ENCODE peak calls at places on chromosomes 4 and X, in eight cellular contexts. Q is GM12865; F is GM23248; S is prostate gland; L is cardiac muscle cell; C is colonic mucosa; B is CD4-positive, CD25-positive, alpha-beta regulatory T cell; H is kidney. M is an unnamed sample.

GRCh38 chr4:25299476-25300203 is 12.9 kb upstream of the ZCCHC4 start:
- DNase-seq in H (no peak), Q (no peak), L (no peak), F (no peak), B (no peak), C (peak; percentile 74), S (peak; percentile 91), M (no peak)

GRCh38 chrX:47751670-47752069 is 85.0 kb upstream of the ZNF81 start:
- DNase-seq in H (no peak), C (peak; percentile 32), F (peak; percentile 62), S (no peak), B (peak; percentile 38), L (peak; percentile 60), Q (peak; percentile 27), M (no peak)

GRCh38 chrX:137033774-137034507 is at the start of gene GPR101:
- DNase-seq in Q (no peak), S (no peak), C (no peak), B (peak; percentile 16), F (peak; percentile 13), L (no peak), H (no peak), M (no peak)

GRCh38 chr4:188439641-188440311 is 300.5 kb downstream of the TRIML1 start:
- DNase-seq in S (peak; percentile 51), H (no peak), C (no peak), Q (no peak), F (peak; percentile 2), L (peak; percentile 13), B (no peak), M (no peak)

GRCh38 chrX:1165535-1166196 is 46.8 kb downstream of the CRLF2 start:
- DNase-seq in Q (peak; percentile 51), H (no peak), S (no peak), L (peak; percentile 9), F (peak; percentile 33), B (peak; percentile 50), C (no peak), M (no peak)

GRCh38 chr4:3291969-3292570 is 751 bp upstream of the RGS12 start:
- DNase-seq in B (peak; percentile 26), C (peak; percentile 78), L (peak; percentile 42), S (peak; percentile 69), H (peak; percentile 90), Q (no peak), F (peak; percentile 80), M (peak; percentile 86)

GRCh38 chr4:2837110-2837903 is 6.3 kb upstream of the ADD1 start:
- DNase-seq in L (no peak), C (no peak), S (no peak), F (no peak), H (peak; percentile 72), B (no peak), Q (peak; percentile 1), M (no peak)

GRCh38 chrX:39618178-39618577 is 479.6 kb downstream of the BCOR start:
- DNase-seq in Q (no peak), F (no peak), L (no peak), H (no peak), C (no peak), S (no peak), B (no peak), M (no peak)

GRCh38 chr4:76585897-76586360 is 150.9 kb downstream of the SHROOM3 start:
- DNase-seq in C (peak; percentile 95), Q (peak; percentile 84), S (peak; percentile 95), L (peak; percentile 54), F (peak; percentile 53), B (peak; percentile 2), H (peak; percentile 94), M (no peak)

GRCh38 chr4:172666711-172667368 is 501.8 kb upstream of the GALNT7 start:
- DNase-seq in H (no peak), S (no peak), L (no peak), B (no peak), F (peak; percentile 41), C (no peak), Q (peak; percentile 24), M (no peak)

GRCh38 chrX:47321978-47322377 is 48.4 kb upstream of the ZNF157 start:
- DNase-seq in C (no peak), Q (no peak), S (no peak), L (no peak), B (no peak), H (no peak), F (no peak), M (no peak)

GRCh38 chrX:133415276-133416105 is at the start of gene GPC4:
- DNase-seq in F (peak; percentile 57), H (peak; percentile 90), S (peak; percentile 56), B (no peak), L (peak; percentile 38), C (peak; percentile 73), Q (no peak), M (peak; percentile 79)

GRCh38 chrX:136207546-136207945 is 43.7 kb downstream of the MAP7D3 start:
- DNase-seq in B (no peak), S (no peak), Q (no peak), L (no peak), H (no peak), C (no peak), F (no peak), M (no peak)

GRCh38 chr4:78200949-78201348 is 143.8 kb downstream of the FRAS1 start:
- DNase-seq in C (no peak), L (no peak), S (no peak), H (no peak), Q (no peak), F (no peak), B (no peak), M (no peak)
- H3K4me3 ChIP-seq in C (no peak overlapping the region), L (no peak overlapping the region), S (no peak overlapping the region), H (no peak overlapping the region), Q (no peak overlapping the region), F (no peak overlapping the region), B (no peak overlapping the region), M (no peak overlapping the region)

GRCh38 chrX:72181178-72182125 is at the start of gene PIN4:
- DNase-seq in S (peak; percentile 90), L (peak; percentile 97), C (peak; percentile 93), H (peak; percentile 94), F (peak; percentile 92), B (peak; percentile 94), Q (peak; percentile 96), M (peak; percentile 89)

GRCh38 chrX:72180539-72180938 is 1.0 kb upstream of the PIN4 start:
- DNase-seq in Q (no peak), S (no peak), B (peak; percentile 4), H (no peak), L (peak; percentile 0), F (no peak), C (no peak), M (no peak)

DNA sequence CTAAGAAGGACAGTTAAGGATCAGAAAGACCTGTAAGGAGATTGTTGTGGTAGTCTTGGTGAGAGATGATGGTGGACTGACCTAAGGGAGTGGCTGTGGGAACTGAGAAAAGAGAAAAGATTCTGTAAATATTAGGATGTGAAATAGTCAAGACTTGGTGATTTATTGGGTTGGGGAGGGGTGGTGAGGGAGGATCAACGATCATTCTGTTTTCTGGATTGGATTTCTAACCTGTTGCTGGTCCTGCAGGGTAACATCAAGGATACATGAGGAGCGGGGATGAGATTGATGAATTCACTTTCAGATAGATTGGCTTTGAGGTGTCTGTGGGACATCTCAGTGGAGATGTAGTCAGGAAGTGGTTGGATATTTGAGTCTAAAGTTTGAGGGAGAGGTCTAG is 1.4 kb downstream of the PIN4 start:
- DNase-seq in S (no peak), Q (no peak), B (no peak), L (no peak), F (no peak), H (no peak), C (no peak), M (no peak)
- H3K4me3 ChIP-seq in S (no peak overlapping the region), Q (peak overlapping the region; percentile 89), B (no peak overlapping the region), L (no peak overlapping the region), F (peak overlapping the region; percentile 90), H (peak overlapping the region; percentile 93), C (no peak overlapping the region), M (peak overlapping the region; percentile 72)

DNA sequence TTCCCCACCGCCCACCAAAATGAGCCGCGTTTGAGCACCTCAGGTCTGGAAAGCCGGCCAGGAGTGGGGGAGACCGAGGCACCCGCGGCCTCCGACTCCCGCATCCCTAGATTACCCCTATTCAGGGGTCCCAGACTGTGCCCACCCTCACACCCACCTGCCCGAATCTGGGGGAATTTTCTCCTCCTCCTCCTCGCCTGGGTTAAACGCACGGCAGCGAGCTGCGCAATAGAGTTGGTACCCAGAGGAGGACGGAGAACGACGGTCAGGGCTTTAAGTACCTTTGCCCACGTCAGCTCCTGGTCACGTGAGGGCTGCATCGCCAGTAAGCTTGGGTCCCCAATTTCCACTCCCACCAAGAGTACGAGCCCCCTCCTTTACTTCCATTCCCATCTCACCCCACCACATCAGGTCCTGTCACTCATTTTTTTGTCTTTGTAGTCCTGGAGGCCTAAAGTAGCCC is at the start of gene ARMCX2:
- DNase-seq in L (peak; percentile 72), C (peak; percentile 37), Q (peak; percentile 63), S (peak; percentile 45), B (no peak), F (peak; percentile 79), H (peak; percentile 84), M (no peak)
- H3K4me3 ChIP-seq in L (peak within 1 kb of the TSS; percentile 60), C (peak within 1 kb of the TSS; percentile 42), Q (peak within 1 kb of the TSS; percentile 79), S (peak within 1 kb of the TSS; percentile 47), B (peak within 1 kb of the TSS; percentile 61), F (peak within 1 kb of the TSS; percentile 92), H (peak within 1 kb of the TSS; percentile 80), M (peak within 1 kb of the TSS; percentile 70)

GRCh38 chr4:37903901-37904300 is 13.0 kb downstream of the TBC1D1 start:
- DNase-seq in Q (no peak), H (no peak), F (no peak), C (no peak), B (no peak), S (no peak), L (no peak), M (no peak)

GRCh38 chr4:37904824-37905223 is 13.9 kb downstream of the TBC1D1 start:
- DNase-seq in F (no peak), S (no peak), H (no peak), B (no peak), Q (no peak), C (no peak), L (no peak), M (no peak)

GRCh38 chr4:37909690-37910486 is 19.0 kb downstream of the TBC1D1 start:
- DNase-seq in H (no peak), B (no peak), C (no peak), F (no peak), L (no peak), S (no peak), Q (no peak), M (no peak)

GRCh38 chr4:37905526-37906169 is 14.8 kb downstream of the TBC1D1 start:
- DNase-seq in F (no peak), B (no peak), C (no peak), Q (no peak), H (no peak), S (no peak), L (no peak), M (no peak)

DNA sequence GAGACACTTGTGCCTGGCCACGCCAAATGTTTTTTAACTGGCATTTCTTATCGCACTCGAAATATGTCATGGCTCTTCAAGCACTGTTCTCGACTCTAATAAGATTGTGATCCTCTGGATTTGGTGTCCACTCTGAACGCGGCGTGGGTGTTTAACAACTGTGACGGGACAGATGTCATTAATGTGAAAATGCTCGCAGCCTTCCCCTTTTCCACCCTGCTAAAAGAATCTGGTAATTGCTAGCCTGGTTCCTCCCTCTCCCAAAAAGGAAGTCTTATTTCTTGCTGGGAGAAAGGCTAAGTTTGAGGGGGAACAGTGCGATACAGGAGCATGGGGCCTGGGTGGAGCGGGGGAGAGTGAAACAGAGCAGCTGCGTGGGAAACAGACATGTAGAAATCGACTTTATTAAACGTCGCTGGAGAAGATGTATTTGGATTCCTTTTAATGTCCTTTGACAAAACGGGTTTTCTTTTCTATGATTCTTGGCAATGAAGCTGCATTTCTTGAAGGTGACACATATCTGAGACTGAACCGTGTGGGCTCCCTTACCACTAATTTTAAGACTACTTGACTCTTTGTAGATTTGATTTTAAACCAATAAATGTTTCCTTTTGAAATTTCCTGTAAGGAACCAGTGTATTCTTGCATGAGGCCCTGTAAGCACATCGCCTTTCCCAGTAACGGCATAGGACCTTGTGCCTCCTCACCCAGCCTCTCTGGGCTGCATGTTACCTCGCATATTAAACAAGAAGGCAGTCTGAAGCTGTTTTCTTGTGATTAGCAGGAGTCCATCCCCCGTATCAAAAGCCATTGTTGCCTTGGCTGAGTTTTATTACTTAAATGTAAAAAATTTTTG is 17.8 kb downstream of the TBC1D1 start:
- DNase-seq in L (peak; percentile 65), Q (no peak), F (peak; percentile 38), B (no peak), C (no peak), S (no peak), H (no peak), M (no peak)
- H3K4me3 ChIP-seq in L (no peak overlapping the region), Q (no peak overlapping the region), F (no peak overlapping the region), B (no peak overlapping the region), C (no peak overlapping the region), S (no peak overlapping the region), H (peak overlapping the region; percentile 24), M (peak overlapping the region; percentile 19)